ENCODE peak calls at places on chromosomes 1 and 21, in seven cellular contexts. P, Q, S, H, K, A and V are unnamed samples.

GRCh38 chr1:21906173-21907078 is 30.7 kb downstream of the HSPG2 start:
- DNase-seq in P (no peak), Q (no peak), S (no peak), H (no peak), K (no peak), A (no peak), V (no peak)

GRCh38 chr1:200530551-200531261 is 89.8 kb downstream of the KIF14 start:
- DNase-seq in P (no peak), Q (peak; percentile 79), S (no peak), H (no peak), K (no peak), A (no peak), V (no peak)

GRCh38 chr1:202571719-202572339 is 138.4 kb downstream of the SYT2 start:
- DNase-seq in P (no peak), Q (no peak), S (peak; percentile 8), H (no peak), K (peak; percentile 60), A (no peak), V (peak; percentile 74)

GRCh38 chr1:33516428-33516827 is 44.0 kb downstream of the ZSCAN20 start:
- DNase-seq in P (no peak), Q (no peak), S (no peak), H (peak; percentile 26), K (no peak), A (no peak), V (no peak)

GRCh38 chr21:46187814-46188213 is 3.6 kb upstream of the SPATC1L start:
- DNase-seq in P (no peak), Q (no peak), S (no peak), H (no peak), K (no peak), A (no peak), V (peak; percentile 16)

GRCh38 chr1:31467005-31467674 is 54.1 kb downstream of the SERINC2 start:
- DNase-seq in P (no peak), Q (no peak), S (no peak), H (no peak), K (no peak), A (no peak), V (peak; percentile 90)

GRCh38 chr1:15656464-15656863 is 27.7 kb upstream of the PLEKHM2 start:
- DNase-seq in P (no peak), Q (no peak), S (no peak), H (no peak), K (no peak), A (no peak), V (no peak)

GRCh38 chr1:228463559-228464455 is 23.4 kb upstream of the RNF187 start:
- DNase-seq in P (peak; percentile 9), Q (peak; percentile 25), S (no peak), H (no peak), K (peak; percentile 34), A (no peak), V (peak; percentile 54)

GRCh38 chr1:40450491-40451237 is 388 bp downstream of the ZFP69B start:
- DNase-seq in P (no peak), Q (peak; percentile 60), S (peak; percentile 59), H (peak; percentile 85), K (peak; percentile 1), A (peak; percentile 53), V (peak; percentile 58)

GRCh38 chr1:201678264-201679101 is 139.6 kb downstream of the NAV1 start:
- DNase-seq in P (no peak), Q (no peak), S (no peak), H (no peak), K (no peak), A (no peak), V (no peak)

GRCh38 chr1:76142771-76143540 is 68.4 kb downstream of the ST6GALNAC3 start:
- DNase-seq in P (no peak), Q (no peak), S (no peak), H (no peak), K (no peak), A (no peak), V (no peak)

GRCh38 chr1:176897350-176898236 is 266.9 kb downstream of the ASTN1 start:
- DNase-seq in P (peak; percentile 18), Q (no peak), S (peak; percentile 49), H (peak; percentile 60), K (peak; percentile 63), A (peak; percentile 4), V (peak; percentile 85)

GRCh38 chr1:116904791-116905320 is 4.9 kb upstream of the PTGFRN start:
- DNase-seq in P (no peak), Q (no peak), S (no peak), H (no peak), K (no peak), A (no peak), V (no peak)

GRCh38 chr1:37919277-37919676 is 27.6 kb downstream of the INPP5B start:
- DNase-seq in P (no peak), Q (no peak), S (no peak), H (no peak), K (peak; percentile 24), A (no peak), V (peak; percentile 52)

GRCh38 chr1:231969078-231969477 is 342.5 kb downstream of the DISC1 start:
- DNase-seq in P (no peak), Q (no peak), S (no peak), H (no peak), K (no peak), A (no peak), V (peak; percentile 88)

GRCh38 chr1:64172458-64172983 is 30.9 kb upstream of the UBE2U start:
- DNase-seq in P (peak; percentile 63), Q (no peak), S (peak; percentile 37), H (no peak), K (no peak), A (no peak), V (peak; percentile 87)

GRCh38 chr1:229563241-229563640 is 4.7 kb upstream of the ABCB10 start:
- DNase-seq in P (no peak), Q (no peak), S (no peak), H (no peak), K (no peak), A (no peak), V (peak; percentile 38)

GRCh38 chr21:15140321-15141019 is 75.7 kb upstream of the NRIP1 start:
- DNase-seq in P (no peak), Q (no peak), S (no peak), H (no peak), K (peak; percentile 53), A (no peak), V (peak; percentile 90)

GRCh38 chr1:20059847-20060246 is 10.1 kb upstream of the PLA2G5 start:
- DNase-seq in P (no peak), Q (no peak), S (no peak), H (no peak), K (no peak), A (no peak), V (no peak)

GRCh38 chr1:109650609-109651008 is 5.3 kb upstream of the GSTM4 start:
- DNase-seq in P (no peak), Q (no peak), S (peak; percentile 12), H (no peak), K (no peak), A (no peak), V (no peak)

GRCh38 chr1:67514786-67515185 is 84.6 kb upstream of the SERBP1 start:
- DNase-seq in P (no peak), Q (no peak), S (no peak), H (no peak), K (no peak), A (no peak), V (no peak)

GRCh38 chr1:226790545-226791181 is 51.6 kb upstream of the ITPKB start:
- DNase-seq in P (no peak), Q (no peak), S (no peak), H (no peak), K (no peak), A (no peak), V (no peak)

GRCh38 chr1:6419397-6419802 is 319 bp downstream of the HES2 start:
- DNase-seq in P (no peak), Q (no peak), S (no peak), H (no peak), K (no peak), A (no peak), V (peak; percentile 63)

GRCh38 chr1:32878637-32879041 is 7.7 kb upstream of the HPCA start:
- DNase-seq in P (no peak), Q (no peak), S (no peak), H (no peak), K (no peak), A (no peak), V (no peak)

GRCh38 chr1:156006666-156007376 is 13.9 kb downstream of the SSR2 start:
- DNase-seq in P (no peak), Q (no peak), S (no peak), H (no peak), K (peak; percentile 70), A (no peak), V (peak; percentile 91)

GRCh38 chr21:21101911-21102310 is 103.7 kb downstream of the NCAM2 start:
- DNase-seq in P (no peak), Q (no peak), S (no peak), H (peak; percentile 59), K (no peak), A (no peak), V (peak; percentile 3)

GRCh38 chr1:218401896-218402770 is 57.0 kb downstream of the TGFB2 start:
- DNase-seq in P (no peak), Q (no peak), S (no peak), H (no peak), K (no peak), A (no peak), V (peak; percentile 99)

GRCh38 chr1:115314765-115315164 is 23.3 kb downstream of the NGF start:
- DNase-seq in P (no peak), Q (no peak), S (peak; percentile 87), H (peak; percentile 57), K (no peak), A (no peak), V (peak; percentile 49)

GRCh38 chr21:33169360-33169759 is 60.4 kb upstream of the IFNAR2 start:
- DNase-seq in P (no peak), Q (no peak), S (no peak), H (no peak), K (no peak), A (no peak), V (no peak)